ENCODE peak calls at places on chromosome 19, in six cellular contexts. O is T-helper 2 cell, V is D721Med, K is NCI-H1694, U is HuH-7, Y is psoas muscle. J is an unnamed sample.

GRCh38 chr19:47239610-47240296 is 8.8 kb upstream of the BBC3 start:
- DNase-seq in V (peak), U (no peak), K (no peak), O (peak), Y (peak), J (peak)

GRCh38 chr19:11580665-11581418 is 3.4 kb upstream of the ACP5 start:
- DNase-seq in K (no peak), O (no peak), V (no peak), Y (no peak), U (no peak), J (no peak)

GRCh38 chr19:4455742-4456565 is 1.6 kb downstream of the UBXN6 start:
- DNase-seq in U (no peak), O (no peak), Y (peak), K (no peak), V (no peak), J (peak)

GRCh38 chr19:6811906-6812305 is 39.4 kb downstream of the VAV1 start:
- DNase-seq in U (peak), V (no peak), Y (no peak), O (no peak), K (no peak), J (no peak)

GRCh38 chr19:55912916-55913315 is 19.2 kb downstream of the NLRP13 start:
- DNase-seq in U (no peak), K (no peak), Y (no peak), V (no peak), O (no peak), J (no peak)

GRCh38 chr19:38321646-38322323 is 2.1 kb downstream of the KCNK6 start:
- DNase-seq in V (no peak), O (no peak), U (no peak), Y (no peak), K (no peak), J (peak)

GRCh38 chr19:405138-405965 is 3.6 kb downstream of the C2CD4C start:
- DNase-seq in V (peak), O (no peak), K (no peak), U (no peak), Y (no peak), J (peak)

GRCh38 chr19:16266586-16266942 is 58.1 kb upstream of the KLF2 start:
- DNase-seq in K (no peak), V (no peak), Y (no peak), U (no peak), O (peak), J (no peak)

GRCh38 chr19:17560205-17560595 is 4.8 kb downstream of the COLGALT1 start:
- DNase-seq in U (no peak), O (no peak), Y (peak), K (no peak), V (no peak), J (no peak)

GRCh38 chr19:56367829-56368711 is 25.3 kb downstream of the ZNF582 start:
- DNase-seq in K (peak), Y (peak), O (peak), U (peak), V (peak), J (peak)

J was measured in ovary.